ENCODE peak calls at places on chromosomes 16 and 17, in six cellular contexts. O is heart left ventricle, N is colonic mucosa, V is GM23338, E is ovary, F is fibroblast of lung. M is an unnamed sample. For H3K27me3, the result is how much of the 10 kb centered on the place peaks cover.

GRCh38 chr17:50177983-50178834 is 12.4 kb downstream of the SGCA start:
- DNase-seq in O (peak), N (peak), V (peak), E (peak), F (peak), M (peak)

GRCh38 chr17:12053552-12053951 is 32.9 kb downstream of the MAP2K4 start:
- DNase-seq in O (no peak), N (no peak), V (peak), E (no peak), F (no peak), M (no peak)

GRCh38 chr16:67185866-67186134 is 2.0 kb upstream of the MATCAP1 start:
- DNase-seq in O (no peak), N (no peak), V (no peak), E (no peak), F (no peak), M (no peak)

GRCh38 chr16:57976331-57976796 is 5.4 kb upstream of the CNGB1 start:
- DNase-seq in O (no peak), N (no peak), V (no peak), E (no peak), F (no peak), M (no peak)

GRCh38 chr16:49717693-49718092 is 138.2 kb downstream of the ZNF423 start:
- DNase-seq in O (no peak), N (no peak), V (no peak), E (no peak), F (no peak), M (no peak)

GRCh38 chr16:14502256-14502875 is 127.7 kb downstream of the PARN start:
- DNase-seq in O (no peak), N (no peak), V (no peak), E (no peak), F (no peak), M (no peak)

GRCh38 chr16:89602273-89602951 is 11.0 kb upstream of the DPEP1 start:
- DNase-seq in O (peak), N (no peak), V (peak), E (no peak), F (peak), M (peak)

GRCh38 chr16:56252835-56253234 is 61.5 kb downstream of the GNAO1 start:
- DNase-seq in O (peak), N (no peak), V (no peak), E (no peak), F (no peak), M (no peak)

GRCh38 chr17:179066-179432 is 2.4 kb downstream of the DOC2B start:
- DNase-seq in O (no peak), N (no peak), V (no peak), E (no peak), F (no peak), M (no peak)

GRCh38 chr17:45155483-45155882 is 6.2 kb upstream of the HEXIM2 start:
- DNase-seq in O (no peak), N (no peak), V (no peak), E (no peak), F (no peak), M (no peak)

GRCh38 chr16:12758031-12758669 is 45.5 kb downstream of the CPPED1 start:
- DNase-seq in O (no peak), N (no peak), V (no peak), E (no peak), F (no peak), M (no peak)

GRCh38 chr17:72477529-72477928 is 356.7 kb downstream of the SOX9 start:
- DNase-seq in O (no peak), N (peak), V (no peak), E (no peak), F (no peak), M (no peak)

GRCh38 chr16:89467382-89467781 is 23.0 kb downstream of the ANKRD11 start:
- DNase-seq in O (no peak), N (no peak), V (no peak), E (no peak), F (no peak), M (no peak)

DNA sequence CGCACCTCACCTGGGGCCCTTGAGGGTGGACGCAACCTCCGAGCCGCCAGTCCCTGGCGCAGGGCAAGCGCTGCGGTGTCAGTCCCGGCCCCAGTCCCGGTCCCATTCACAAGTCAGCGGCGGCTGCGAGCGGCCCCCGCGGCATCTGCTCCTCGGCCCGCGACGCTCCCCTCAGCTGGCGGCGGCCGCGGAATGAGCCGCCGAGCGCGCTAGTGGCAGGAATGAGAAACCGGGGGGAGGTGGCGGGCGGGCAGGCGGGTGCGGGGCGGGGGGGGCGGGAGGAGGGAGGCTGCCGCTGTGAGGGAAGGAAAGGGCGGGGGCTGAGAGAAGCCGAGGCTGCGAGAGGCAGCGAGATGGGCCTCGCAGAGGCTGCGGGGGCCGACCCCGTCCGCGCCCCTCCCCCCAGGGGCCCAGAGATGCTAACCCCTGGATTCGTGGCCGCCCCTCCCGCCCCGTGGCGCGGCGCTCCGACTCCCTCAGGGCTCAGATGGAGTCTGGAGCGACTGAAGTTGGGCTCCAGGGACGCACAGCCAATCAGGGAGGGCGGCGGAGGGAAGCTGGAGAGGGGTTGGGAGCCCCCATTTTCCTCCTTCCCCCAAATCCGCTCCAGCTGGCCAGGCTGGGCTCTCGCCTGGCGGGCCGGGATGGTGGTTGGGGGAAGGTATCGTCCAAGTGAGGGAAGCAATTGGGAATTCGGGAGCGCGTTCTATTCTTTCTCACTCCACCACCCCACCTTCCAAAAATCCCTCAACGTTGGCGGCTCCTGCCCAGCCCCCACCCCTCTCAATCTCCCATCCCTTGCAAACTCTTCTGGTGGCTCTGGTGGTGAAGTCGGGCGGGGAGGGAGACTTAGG is at the start of gene CDH11:
- DNase-seq in O (peak), N (peak), V (peak), E (peak), F (peak), M (peak)
- TF ChIP-seq CTCF in O (peak), N (no peak), V (no peak), E (peak), F (no peak), M (peak)

DNA sequence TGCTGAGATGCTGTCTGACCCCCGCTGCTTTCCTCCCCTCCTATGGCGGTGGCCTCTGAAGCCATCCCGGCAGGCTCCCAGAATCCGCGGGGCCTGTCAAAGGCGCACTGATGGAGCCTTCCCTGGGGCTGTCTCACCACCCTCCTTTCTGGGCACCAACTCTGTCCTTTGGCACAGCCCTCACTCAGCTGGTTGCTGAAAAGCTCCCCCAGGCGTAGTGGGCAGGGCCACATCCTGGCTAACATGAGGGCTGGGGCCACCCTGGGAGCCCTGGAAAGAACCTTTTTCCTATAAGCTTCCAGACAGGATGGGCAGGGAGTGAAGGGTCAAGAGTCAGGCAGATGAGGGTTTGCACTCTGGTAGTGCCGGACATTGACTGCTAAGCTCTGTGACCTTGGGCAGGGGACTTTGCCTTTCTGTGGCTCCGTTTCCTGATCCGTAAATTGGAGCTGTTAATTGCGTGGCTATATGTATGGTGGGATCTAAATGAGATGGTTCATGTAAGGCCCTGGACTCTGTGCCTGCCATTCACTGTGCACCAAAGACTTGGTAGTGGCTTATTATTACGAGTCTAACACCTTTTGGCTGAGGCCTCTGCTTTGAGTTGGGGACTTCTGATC is 27.6 kb upstream of the LASP1NB start:
- DNase-seq in O (no peak), N (no peak), V (no peak), E (no peak), F (no peak), M (no peak)
- H3K4me3 ChIP-seq in O (no peak), N (no peak), V (no peak), E (no peak), F (no peak), M (no peak)

GRCh38 chr16:52149003-52149402 is 397.9 kb downstream of the TOX3 start:
- DNase-seq in O (no peak), N (no peak), V (no peak), E (no peak), F (no peak), M (no peak)
- H3K27me3 ChIP-seq in O (under half), N (under half), V (under half), E (under half), F (under half), M (under half)

GRCh38 chr16:54936086-54936978 is 5.7 kb downstream of the IRX5 start:
- DNase-seq in O (peak), N (no peak), V (peak), E (no peak), F (no peak), M (no peak)

GRCh38 chr16:54932737-54933254 is 2.1 kb downstream of the IRX5 start:
- DNase-seq in O (no peak), N (no peak), V (peak), E (peak), F (no peak), M (no peak)

GRCh38 chr16:54935411-54936085 is 4.9 kb downstream of the IRX5 start:
- DNase-seq in O (no peak), N (no peak), V (peak), E (no peak), F (no peak), M (no peak)

GRCh38 chr16:54933281-54934150 is 2.9 kb downstream of the IRX5 start:
- DNase-seq in O (no peak), N (no peak), V (peak), E (no peak), F (no peak), M (no peak)

GRCh38 chr16:54934536-54935410 is 4.1 kb downstream of the IRX5 start:
- DNase-seq in O (peak), N (no peak), V (peak), E (no peak), F (no peak), M (no peak)
- TF ChIP-seq CTCF in O (peak), N (no peak), V (peak), E (no peak), F (no peak), M (no peak)